ENCODE peak calls at places on chromosomes 11 and 22, in six cellular contexts. G is left ventricle myocardium inferior, O is ovary, U is fibroblast of the aortic adventitia, X is SK-N-SH, T is right atrium auricular region. B is an unnamed sample.
A peak's percentile ranks its signal among the peaks of the same experiment; 100 is the strongest.

GRCh38 chr22:28051787-28052356 is 132.8 kb upstream of the PITPNB start:
- DNase-seq in O (peak; percentile 79), X (peak; percentile 44), U (peak; percentile 79), T (peak; percentile 75), G (peak; percentile 77), B (no peak)

GRCh38 chr11:76654980-76655379 is 15.6 kb downstream of the LRRC32 start:
- DNase-seq in X (no peak), G (no peak), U (no peak), O (no peak), T (no peak), B (no peak)

GRCh38 chr11:69654001-69654659 is 13.2 kb downstream of the CCND1 start:
- DNase-seq in X (peak; percentile 59), U (no peak), O (no peak), G (no peak), T (no peak), B (no peak)

GRCh38 chr22:39225591-39225990 is 19.2 kb downstream of the PDGFB start:
- DNase-seq in U (no peak), G (no peak), T (no peak), X (no peak), O (no peak), B (no peak)

GRCh38 chr11:67355794-67356550 is 2.6 kb upstream of the POLD4 start:
- DNase-seq in G (no peak), T (no peak), O (no peak), X (peak; percentile 0), U (no peak), B (no peak)

GRCh38 chr11:68881320-68881719 is 22.3 kb downstream of the MRPL21 start:
- DNase-seq in T (no peak), X (no peak), O (no peak), U (no peak), G (no peak), B (no peak)

GRCh38 chr11:10778217-10778970 is 27.3 kb downstream of the CTR9 start:
- DNase-seq in G (peak; percentile 60), O (no peak), X (peak; percentile 78), T (peak; percentile 70), U (peak; percentile 85), B (no peak)

GRCh38 chr22:23912293-23912903 is 18.2 kb downstream of the MIF start:
- DNase-seq in O (peak; percentile 9), T (peak; percentile 18), U (no peak), G (no peak), X (no peak), B (peak; percentile 15)

GRCh38 chr22:44698531-44699421 is 3.2 kb upstream of the PRR5 start:
- DNase-seq in U (peak; percentile 97), T (peak; percentile 69), X (no peak), O (peak; percentile 63), G (no peak), B (no peak)

GRCh38 chr11:65927904-65928397 is 8.7 kb downstream of the DRAP1 start:
- DNase-seq in G (no peak), T (no peak), U (no peak), X (no peak), O (no peak), B (no peak)

GRCh38 chr22:30296851-30297250 is 7.5 kb upstream of the CASTOR1 start:
- DNase-seq in O (no peak), U (no peak), G (no peak), X (no peak), T (no peak), B (no peak)

GRCh38 chr11:124841765-124842700 is 23.2 kb upstream of the ROBO3 start:
- DNase-seq in O (no peak), T (no peak), X (no peak), G (no peak), U (peak; percentile 29), B (no peak)

GRCh38 chr11:68889948-68890446 is 13.6 kb downstream of the MRPL21 start:
- DNase-seq in T (peak; percentile 64), G (peak; percentile 78), U (peak; percentile 94), O (peak; percentile 49), X (peak; percentile 89), B (peak; percentile 97)

GRCh38 chr11:91869751-91870150 is 354.9 kb upstream of the FAT3 start:
- DNase-seq in G (no peak), X (no peak), T (no peak), U (no peak), O (no peak), B (no peak)

GRCh38 chr11:86793307-86793706 is 7.0 kb upstream of the PRSS23 start:
- DNase-seq in U (no peak), G (no peak), O (no peak), X (no peak), T (no peak), B (no peak)

GRCh38 chr11:34629711-34630110 is 8.8 kb downstream of the EHF start:
- DNase-seq in O (no peak), X (no peak), U (no peak), T (no peak), G (no peak), B (no peak)

GRCh38 chr22:36374603-36375024 is 13.2 kb downstream of the MYH9 start:
- DNase-seq in T (no peak), U (peak; percentile 56), O (no peak), X (no peak), G (no peak), B (no peak)

GRCh38 chr22:47540011-47540410 is 777.6 kb downstream of the TBC1D22A start:
- DNase-seq in X (no peak), T (no peak), O (no peak), U (no peak), G (no peak), B (no peak)

GRCh38 chr11:11782532-11783110 is 59.2 kb upstream of the USP47 start:
- DNase-seq in U (no peak), G (no peak), T (no peak), X (no peak), O (no peak), B (no peak)

GRCh38 chr11:95149659-95150294 is 60.1 kb downstream of the ENDOD1 start:
- DNase-seq in G (peak; percentile 35), T (no peak), O (peak; percentile 27), U (no peak), X (no peak), B (no peak)

GRCh38 chr11:119168471-119169271 is at the start of gene NLRX1:
- DNase-seq in G (peak; percentile 85), T (peak; percentile 86), X (peak; percentile 98), U (peak; percentile 82), O (peak; percentile 81), B (peak; percentile 93)
- TF ChIP-seq CTCF in G (peak; percentile 93), T (peak; percentile 88), X (peak; percentile 82), U (peak; percentile 90), O (peak; percentile 74), B (peak; percentile 73)

GRCh38 chr11:112525844-112526590 is 265.4 kb upstream of the PLET1 start:
- DNase-seq in G (no peak), X (no peak), U (no peak), O (no peak), T (no peak), B (no peak)

GRCh38 chr11:112526699-112527410 is 266.2 kb upstream of the PLET1 start:
- DNase-seq in X (no peak), O (no peak), T (no peak), G (no peak), U (peak; percentile 16), B (no peak)

GRCh38 chr11:112524808-112525207 is 264.1 kb upstream of the PLET1 start:
- DNase-seq in X (no peak), O (no peak), T (no peak), G (peak; percentile 17), U (no peak), B (no peak)

GRCh38 chr11:112523917-112524316 is 263.3 kb upstream of the PLET1 start:
- DNase-seq in O (no peak), T (no peak), U (no peak), G (no peak), X (no peak), B (no peak)

DNA sequence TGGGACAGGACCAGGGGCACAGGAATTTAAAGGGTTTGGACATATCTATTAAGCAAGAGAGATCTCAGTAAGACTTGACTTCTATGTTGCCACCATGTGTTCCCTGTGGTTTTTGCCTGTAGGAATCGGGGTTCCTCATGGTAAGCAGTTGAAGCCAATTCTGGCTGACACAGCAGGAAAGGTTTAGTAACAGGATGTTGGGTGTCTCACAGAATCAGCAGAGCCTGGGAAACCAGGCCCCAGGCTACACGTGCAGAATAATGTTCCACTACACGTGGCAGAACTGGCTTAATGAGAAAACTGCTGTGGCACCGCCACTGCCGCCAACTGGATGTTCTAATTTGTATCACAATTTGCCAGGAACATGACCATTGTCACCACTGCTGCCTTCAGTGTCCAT is 264.6 kb upstream of the PLET1 start:
- DNase-seq in O (no peak), U (peak; percentile 26), X (no peak), G (no peak), T (peak; percentile 73), B (no peak)
- TF ChIP-seq CTCF in O (no peak), U (no peak), X (no peak), G (no peak), T (no peak), B (no peak)

DNA sequence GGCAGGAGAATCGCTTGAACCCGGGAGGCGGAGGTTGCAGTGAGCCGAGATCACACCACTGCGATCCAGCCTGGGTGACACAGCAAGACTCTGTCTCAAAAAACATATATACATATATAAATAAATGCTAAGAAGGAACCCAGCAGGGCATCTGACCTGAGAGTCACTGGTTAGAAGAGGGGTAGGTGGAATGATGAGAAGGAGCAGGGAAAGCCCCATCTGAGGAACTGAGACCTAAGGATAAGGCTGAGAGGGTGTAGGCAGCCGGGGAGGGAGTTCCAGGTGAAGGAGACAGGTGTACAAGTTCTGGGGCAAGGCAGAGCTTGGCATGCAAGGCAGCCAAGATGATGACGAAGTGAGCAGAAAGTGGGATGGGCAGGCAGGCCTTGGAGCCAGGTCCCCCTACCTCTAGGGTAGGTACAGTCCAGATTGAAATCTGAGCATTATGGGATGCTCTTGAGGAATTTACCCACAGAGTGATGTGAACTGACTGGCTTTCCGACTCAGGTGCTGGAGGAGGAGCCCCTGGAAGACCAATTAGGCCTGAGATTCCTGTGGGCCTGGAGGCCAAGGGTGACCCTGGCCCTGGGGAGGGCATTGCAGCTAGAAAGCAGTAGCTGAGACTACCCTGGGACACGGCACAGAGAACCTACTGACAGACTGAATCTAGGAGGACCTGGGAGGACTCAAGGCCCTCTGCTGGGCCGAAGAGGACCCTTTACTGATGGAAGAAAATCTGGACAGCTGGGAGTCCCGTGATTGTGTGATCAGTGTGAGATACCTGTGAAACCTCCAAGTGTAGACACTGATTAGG is 22.8 kb downstream of the KLHL22 start:
- DNase-seq in X (no peak), U (no peak), T (no peak), G (no peak), O (no peak), B (no peak)
- TF ChIP-seq CTCF in X (no peak), U (no peak), T (no peak), G (no peak), O (no peak), B (no peak)

GRCh38 chr11:72102946-72103753 is at the start of gene LAMTOR1:
- DNase-seq in U (peak; percentile 99), G (peak; percentile 100), T (peak; percentile 100), O (peak; percentile 100), X (peak; percentile 98), B (peak; percentile 99)
- TF ChIP-seq CTCF in U (peak; percentile 61), G (peak; percentile 57), T (no peak), O (no peak), X (peak; percentile 50), B (peak; percentile 46)

GRCh38 chr11:61737131-61737530 is 15.3 kb upstream of the MYRF start:
- DNase-seq in U (no peak), T (no peak), O (no peak), G (no peak), X (no peak), B (no peak)
- TF ChIP-seq CTCF in U (no peak), T (no peak), O (no peak), G (no peak), X (no peak), B (no peak)